ENCODE peak calls at places on chromosome 7, in ten cellular contexts. U is BE2C, F is mucosa of descending colon, L is aorta, T is fibroblast of lung, E is cardiac muscle cell, P is trophoblast cell, Y is H1, J is AG04450, V is upper lobe of right lung. G is an unnamed sample. For H3K9me3, the result is how much of the 10 kb centered on the place peaks cover.

GRCh38 chr7:23291957-23292560 is 7.1 kb upstream of the MALSU1 start:
- DNase-seq in J (no peak), T (no peak), Y (no peak), P (no peak), V (no peak), U (no peak), E (no peak), L (no peak), F (no peak), G (no peak)

GRCh38 chr7:80611779-80612178 is 26.7 kb upstream of the CD36 start:
- DNase-seq in P (no peak), V (peak), U (peak), T (peak), F (no peak), Y (no peak), E (no peak), J (peak), L (no peak), G (no peak)

GRCh38 chr7:16589895-16590294 is 55.7 kb downstream of the ANKMY2 start:
- DNase-seq in V (no peak), F (no peak), L (no peak), J (no peak), E (no peak), Y (no peak), T (no peak), P (no peak), U (no peak), G (no peak)

GRCh38 chr7:66768865-66769832 is 28.6 kb downstream of the RABGEF1 start:
- DNase-seq in Y (no peak), U (no peak), E (no peak), J (no peak), F (no peak), L (no peak), T (peak), P (no peak), V (no peak), G (no peak)

GRCh38 chr7:132319481-132319880 is 256.8 kb downstream of the PLXNA4 start:
- DNase-seq in P (no peak), J (no peak), E (no peak), U (no peak), F (no peak), T (no peak), Y (no peak), V (no peak), L (no peak), G (no peak)

GRCh38 chr7:20894806-20895205 is 108.1 kb upstream of the SP8 start:
- DNase-seq in J (no peak), F (no peak), T (peak), L (no peak), P (no peak), U (no peak), Y (no peak), E (no peak), V (no peak), G (no peak)

GRCh38 chr7:7405461-7405860 is 130.2 kb downstream of the COL28A1 start:
- DNase-seq in U (no peak), E (no peak), V (no peak), Y (no peak), T (no peak), F (no peak), J (no peak), L (no peak), P (no peak), G (no peak)

GRCh38 chr7:40887099-40887498 is 752.3 kb downstream of the SUGCT start:
- DNase-seq in E (no peak), P (no peak), V (no peak), U (no peak), L (no peak), T (peak), Y (no peak), J (no peak), F (no peak), G (no peak)

GRCh38 chr7:927031-927671 is 27.3 kb downstream of the ADAP1 start:
- DNase-seq in L (peak), J (no peak), Y (peak), U (peak), F (peak), T (no peak), V (peak), P (peak), E (no peak), G (peak)

GRCh38 chr7:30084195-30084594 is 50.6 kb upstream of the MTURN start:
- DNase-seq in T (no peak), P (no peak), U (no peak), Y (no peak), E (no peak), F (no peak), J (no peak), V (no peak), L (no peak), G (no peak)

GRCh38 chr7:115779561-115779960 is 251.0 kb downstream of the TFEC start:
- DNase-seq in L (no peak), J (no peak), V (no peak), U (no peak), Y (no peak), T (peak), P (no peak), F (no peak), E (no peak), G (no peak)

GRCh38 chr7:48084727-48085432 is 4.2 kb upstream of the UPP1 start:
- DNase-seq in T (peak), E (no peak), L (peak), J (peak), F (peak), U (peak), V (no peak), Y (no peak), P (peak), G (peak)

GRCh38 chr7:77738871-77739270 is 42.6 kb downstream of the RSBN1L start:
- DNase-seq in P (peak), T (peak), V (no peak), U (no peak), L (no peak), F (no peak), J (no peak), E (no peak), Y (no peak), G (no peak)

GRCh38 chr7:130758429-130759056 is 24.5 kb upstream of the KLF14 start:
- DNase-seq in E (peak), T (peak), P (no peak), L (no peak), U (no peak), V (no peak), F (no peak), Y (no peak), J (peak), G (no peak)

GRCh38 chr7:110095372-110096052 is 995.4 kb upstream of the LRRN3 start:
- DNase-seq in P (no peak), U (peak), T (no peak), F (no peak), V (no peak), L (no peak), Y (no peak), E (no peak), J (no peak), G (no peak)

GRCh38 chr7:110889363-110889762 is 201.6 kb upstream of the LRRN3 start:
- DNase-seq in P (no peak), J (no peak), L (no peak), F (no peak), Y (no peak), V (no peak), U (no peak), E (no peak), T (no peak), G (no peak)

GRCh38 chr7:4132221-4132620 is 549.9 kb upstream of the FOXK1 start:
- DNase-seq in L (peak), T (no peak), P (no peak), J (no peak), U (no peak), E (no peak), F (no peak), Y (no peak), V (peak), G (peak)

GRCh38 chr7:117110480-117111315 is 157.4 kb downstream of the ST7 start:
- DNase-seq in V (no peak), T (no peak), F (no peak), J (no peak), P (no peak), U (peak), L (no peak), Y (no peak), E (no peak), G (no peak)

GRCh38 chr7:157853789-157854065 is 516.9 kb downstream of the DNAJB6 start:
- DNase-seq in F (no peak), Y (no peak), J (no peak), L (no peak), P (no peak), V (no peak), U (no peak), E (no peak), T (no peak), G (no peak)
- H3K9me3 ChIP-seq in F (under half), Y (under half), J (half or more), L (under half), P (under half), V (under half), U (under half), E (under half), T (under half), G (under half)

GRCh38 chr7:142798451-142799438 is 28.0 kb downstream of the PRSS2 start:
- DNase-seq in L (no peak), P (no peak), U (no peak), F (no peak), J (no peak), E (no peak), T (no peak), V (no peak), Y (peak), G (no peak)
- H3K4me3 ChIP-seq in L (no peak), P (no peak), U (no peak), F (no peak), J (no peak), E (no peak), T (no peak), V (peak), Y (no peak), G (no peak)

DNA sequence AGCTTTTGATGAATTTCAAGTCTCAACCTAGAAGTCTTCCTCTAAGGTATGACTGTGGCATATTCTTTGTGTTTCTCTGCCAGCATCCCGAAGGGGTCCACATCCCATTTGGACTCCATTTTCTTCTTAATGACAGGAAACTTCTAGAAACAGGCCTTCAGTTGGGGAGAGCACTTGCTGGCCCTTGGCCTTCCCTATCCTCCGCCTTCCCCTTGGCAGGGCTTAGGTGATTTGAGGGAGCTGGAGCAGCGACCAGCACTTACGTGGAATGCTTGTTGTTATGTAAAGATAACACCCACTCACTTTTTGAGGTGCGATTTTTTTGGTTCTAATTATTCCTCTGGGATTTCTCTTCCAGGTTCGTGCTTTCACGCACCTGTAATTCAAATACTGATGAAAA is 42.9 kb upstream of the ZNF716 start:
- DNase-seq in E (no peak), F (no peak), T (no peak), U (no peak), L (no peak), V (no peak), P (no peak), J (no peak), Y (no peak), G (no peak)
- H3K9me3 ChIP-seq in E (under half), F (under half), T (under half), U (under half), L (under half), V (under half), P (under half), J (under half), Y (half or more), G (under half)

GRCh38 chr7:13871008-13871407 is 118.5 kb downstream of the ETV1 start:
- DNase-seq in T (no peak), P (no peak), V (no peak), Y (no peak), F (no peak), J (no peak), U (no peak), L (no peak), E (no peak), G (no peak)

GRCh38 chr7:13878154-13878553 is 111.3 kb downstream of the ETV1 start:
- DNase-seq in T (no peak), E (no peak), V (no peak), Y (no peak), U (no peak), F (no peak), P (no peak), L (no peak), J (no peak), G (no peak)

GRCh38 chr7:13872751-13873150 is 116.7 kb downstream of the ETV1 start:
- DNase-seq in J (no peak), E (no peak), V (no peak), P (no peak), Y (no peak), F (no peak), U (no peak), T (no peak), L (no peak), G (no peak)

GRCh38 chr7:13875496-13876074 is 113.9 kb downstream of the ETV1 start:
- DNase-seq in L (no peak), J (no peak), E (no peak), U (no peak), P (no peak), F (no peak), T (no peak), Y (no peak), V (no peak), G (no peak)

GRCh38 chr7:13874783-13875182 is 114.7 kb downstream of the ETV1 start:
- DNase-seq in J (no peak), P (no peak), L (no peak), E (no peak), T (peak), Y (no peak), U (no peak), F (no peak), V (no peak), G (no peak)
- H3K4me3 ChIP-seq in J (no peak), P (no peak), L (no peak), E (no peak), T (no peak), Y (no peak), U (no peak), F (no peak), V (peak), G (no peak)

GRCh38 chr7:64614812-64615211 is 51.1 kb upstream of the ZNF107 start:
- DNase-seq in E (no peak), T (no peak), F (no peak), U (no peak), Y (no peak), L (no peak), J (no peak), P (peak), V (no peak), G (no peak)
- H3K9me3 ChIP-seq in E (under half), T (under half), F (under half), U (under half), Y (half or more), L (under half), J (under half), P (under half), V (under half), G (under half)

GRCh38 chr7:150341263-150342118 is at the start of gene RARRES2:
- DNase-seq in T (peak), F (no peak), Y (peak), J (no peak), E (peak), L (peak), P (no peak), V (peak), U (no peak), G (no peak)
- H3K4me3 ChIP-seq in T (peak), F (peak), Y (peak), J (peak), E (peak), L (peak), P (peak), V (peak), U (no peak), G (no peak)

GRCh38 chr7:64562621-64563275 is at the start of gene ZNF680:
- DNase-seq in Y (peak), U (peak), T (peak), E (peak), L (peak), P (peak), J (peak), V (peak), F (peak), G (peak)
- H3K9me3 ChIP-seq in Y (under half), U (under half), T (under half), E (under half), L (under half), P (under half), J (under half), V (under half), F (under half), G (under half)

GRCh38 chr7:128031901-128032604 is 816 bp upstream of the LRRC4 start:
- DNase-seq in V (peak), E (peak), U (peak), T (peak), J (peak), Y (peak), P (no peak), L (no peak), F (no peak), G (no peak)
- H3K4me3 ChIP-seq in V (peak), E (peak), U (peak), T (peak), J (peak), Y (peak), P (peak), L (peak), F (no peak), G (peak)

GRCh38 chr7:154463794-154464193 is 411.6 kb downstream of the DPP6 start:
- DNase-seq in V (no peak), F (no peak), P (no peak), J (no peak), T (no peak), U (no peak), Y (no peak), L (no peak), E (no peak), G (no peak)
- H3K9me3 ChIP-seq in V (under half), F (under half), P (under half), J (under half), T (under half), U (under half), Y (under half), L (under half), E (under half), G (under half)

GRCh38 chr7:36279251-36279925 is 110.3 kb upstream of the ANLN start:
- DNase-seq in L (peak), T (peak), V (no peak), U (no peak), J (no peak), P (no peak), F (no peak), Y (peak), E (no peak), G (no peak)

GRCh38 chr7:36283171-36283570 is 106.5 kb upstream of the ANLN start:
- DNase-seq in E (no peak), J (no peak), V (no peak), T (no peak), F (no peak), P (no peak), L (peak), Y (no peak), U (no peak), G (no peak)

GRCh38 chr7:36279926-36280315 is 109.7 kb upstream of the ANLN start:
- DNase-seq in V (no peak), L (no peak), E (no peak), U (no peak), J (no peak), F (no peak), P (no peak), T (no peak), Y (no peak), G (no peak)

GRCh38 chr7:36281945-36282727 is 107.5 kb upstream of the ANLN start:
- DNase-seq in U (no peak), V (no peak), P (no peak), Y (no peak), J (no peak), F (no peak), E (no peak), L (peak), T (no peak), G (no peak)

DNA sequence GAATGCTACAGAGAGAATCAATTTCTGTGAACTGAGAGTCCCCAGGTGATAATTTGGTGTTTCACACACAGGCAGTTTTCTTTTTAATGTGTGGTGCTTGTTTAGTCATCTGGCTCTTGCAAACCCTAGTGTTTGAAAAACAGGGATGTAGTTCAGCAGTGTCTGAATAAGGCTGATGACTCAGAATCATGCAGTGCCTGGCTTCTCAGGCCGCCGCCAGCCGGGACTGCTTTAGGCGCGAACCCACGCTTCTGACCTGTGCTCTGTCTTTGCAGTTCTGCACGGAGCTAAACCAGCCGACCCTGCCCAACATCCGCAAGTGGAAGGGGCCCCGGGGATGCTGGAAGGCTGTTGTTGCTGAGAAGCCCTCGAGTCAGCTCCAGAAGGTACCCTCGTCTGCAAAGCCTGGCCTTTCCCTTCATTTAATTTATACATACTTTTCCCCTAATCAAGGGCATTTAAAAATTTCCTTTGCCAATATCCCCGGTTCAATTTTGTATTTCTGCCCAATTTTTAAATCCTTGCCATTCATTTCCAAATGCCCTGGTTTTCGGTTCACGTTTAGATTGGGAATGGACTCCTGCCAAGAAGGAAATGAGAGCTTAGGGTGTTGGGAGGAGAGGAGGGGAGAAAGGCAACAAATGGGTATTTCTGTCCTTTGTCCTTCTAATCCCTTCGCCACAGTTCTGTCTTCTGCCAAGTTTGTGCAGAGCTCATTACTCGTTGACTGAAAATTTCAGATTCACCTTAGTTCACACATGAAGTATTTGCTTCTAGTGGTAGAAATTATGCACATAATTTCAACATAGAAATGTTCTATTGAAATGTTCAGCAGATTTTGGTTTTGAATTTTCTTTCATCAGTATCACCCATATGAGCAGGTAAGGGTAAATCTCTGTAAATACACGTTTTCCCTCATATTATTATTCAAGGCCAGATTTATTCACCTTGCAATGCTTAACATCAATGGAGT is 108.5 kb upstream of the ANLN start:
- DNase-seq in T (peak), V (peak), Y (no peak), L (peak), J (peak), F (peak), E (peak), U (peak), P (peak), G (peak)
- H3K4me3 ChIP-seq in T (no peak), V (peak), Y (no peak), L (no peak), J (peak), F (no peak), E (no peak), U (peak), P (no peak), G (no peak)

G was measured in RWPE2.